ENCODE peak calls at places on chromosome 20, in seven cellular contexts. One of them, this sample, is unnamed.

GRCh38 chr20:59144831-59145196 is 18.8 kb upstream of the ZNF831 start:
- DNase-seq in aorta: no peak
- DNase-seq in stimulated activated CD8-positive, alpha-beta memory T cell treated with anti-CD3 and anti-CD28 coated beads, Interleukin-12 subunit alpha, Interleukin-12 subunit beta, amount 100 ng/mL, for 4 hours: no peak
- DNase-seq in epithelial cell of esophagus: no peak
- DNase-seq in NCI-H1417: no peak
- DNase-seq in neuronal stem cell: no peak
- DNase-seq in GM19239: no peak
- DNase-seq in this sample: peak

GRCh38 chr20:33169176-33169794 is 1.3 kb downstream of the BPIFA2 start:
- DNase-seq in aorta: no peak
- DNase-seq in stimulated activated CD8-positive, alpha-beta memory T cell treated with anti-CD3 and anti-CD28 coated beads, Interleukin-12 subunit alpha, Interleukin-12 subunit beta, amount 100 ng/mL, for 4 hours: no peak
- DNase-seq in epithelial cell of esophagus: no peak
- DNase-seq in NCI-H1417: peak
- DNase-seq in neuronal stem cell: no peak
- DNase-seq in GM19239: no peak
- DNase-seq in this sample: no peak

GRCh38 chr20:18611492-18611891 is 23.6 kb downstream of the DTD1 start:
- DNase-seq in aorta: no peak
- DNase-seq in stimulated activated CD8-positive, alpha-beta memory T cell treated with anti-CD3 and anti-CD28 coated beads, Interleukin-12 subunit alpha, Interleukin-12 subunit beta, amount 100 ng/mL, for 4 hours: no peak
- DNase-seq in epithelial cell of esophagus: no peak
- DNase-seq in NCI-H1417: no peak
- DNase-seq in neuronal stem cell: no peak
- DNase-seq in GM19239: no peak
- DNase-seq in this sample: no peak

GRCh38 chr20:12409501-12409900 is 491.8 kb downstream of the BTBD3 start:
- DNase-seq in aorta: no peak
- DNase-seq in stimulated activated CD8-positive, alpha-beta memory T cell treated with anti-CD3 and anti-CD28 coated beads, Interleukin-12 subunit alpha, Interleukin-12 subunit beta, amount 100 ng/mL, for 4 hours: no peak
- DNase-seq in epithelial cell of esophagus: peak
- DNase-seq in NCI-H1417: no peak
- DNase-seq in neuronal stem cell: no peak
- DNase-seq in GM19239: no peak
- DNase-seq in this sample: no peak

GRCh38 chr20:10777713-10778112 is 103.9 kb upstream of the JAG1 start:
- DNase-seq in aorta: no peak
- DNase-seq in stimulated activated CD8-positive, alpha-beta memory T cell treated with anti-CD3 and anti-CD28 coated beads, Interleukin-12 subunit alpha, Interleukin-12 subunit beta, amount 100 ng/mL, for 4 hours: no peak
- DNase-seq in epithelial cell of esophagus: no peak
- DNase-seq in NCI-H1417: no peak
- DNase-seq in neuronal stem cell: no peak
- DNase-seq in GM19239: no peak
- DNase-seq in this sample: no peak

GRCh38 chr20:34105978-34106675 is 5.9 kb downstream of the EIF2S2 start:
- DNase-seq in aorta: no peak
- DNase-seq in stimulated activated CD8-positive, alpha-beta memory T cell treated with anti-CD3 and anti-CD28 coated beads, Interleukin-12 subunit alpha, Interleukin-12 subunit beta, amount 100 ng/mL, for 4 hours: no peak
- DNase-seq in epithelial cell of esophagus: no peak
- DNase-seq in NCI-H1417: no peak
- DNase-seq in neuronal stem cell: no peak
- DNase-seq in GM19239: no peak
- DNase-seq in this sample: no peak

GRCh38 chr20:48731581-48731980 is 96.2 kb downstream of the PREX1 start:
- DNase-seq in aorta: no peak
- DNase-seq in stimulated activated CD8-positive, alpha-beta memory T cell treated with anti-CD3 and anti-CD28 coated beads, Interleukin-12 subunit alpha, Interleukin-12 subunit beta, amount 100 ng/mL, for 4 hours: no peak
- DNase-seq in epithelial cell of esophagus: no peak
- DNase-seq in NCI-H1417: no peak
- DNase-seq in neuronal stem cell: no peak
- DNase-seq in GM19239: no peak
- DNase-seq in this sample: no peak

GRCh38 chr20:39986231-39986904 is 702.7 kb downstream of the MAFB start:
- DNase-seq in aorta: peak
- DNase-seq in stimulated activated CD8-positive, alpha-beta memory T cell treated with anti-CD3 and anti-CD28 coated beads, Interleukin-12 subunit alpha, Interleukin-12 subunit beta, amount 100 ng/mL, for 4 hours: no peak
- DNase-seq in epithelial cell of esophagus: peak
- DNase-seq in NCI-H1417: peak
- DNase-seq in neuronal stem cell: peak
- DNase-seq in GM19239: no peak
- DNase-seq in this sample: no peak

GRCh38 chr20:51934301-51935002 is 132.1 kb upstream of the SALL4 start:
- DNase-seq in aorta: no peak
- DNase-seq in stimulated activated CD8-positive, alpha-beta memory T cell treated with anti-CD3 and anti-CD28 coated beads, Interleukin-12 subunit alpha, Interleukin-12 subunit beta, amount 100 ng/mL, for 4 hours: no peak
- DNase-seq in epithelial cell of esophagus: no peak
- DNase-seq in NCI-H1417: no peak
- DNase-seq in neuronal stem cell: no peak
- DNase-seq in GM19239: no peak
- DNase-seq in this sample: no peak

GRCh38 chr20:37521091-37521771 is at the start of gene NNAT:
- DNase-seq in aorta: no peak
- DNase-seq in stimulated activated CD8-positive, alpha-beta memory T cell treated with anti-CD3 and anti-CD28 coated beads, Interleukin-12 subunit alpha, Interleukin-12 subunit beta, amount 100 ng/mL, for 4 hours: no peak
- DNase-seq in epithelial cell of esophagus: no peak
- DNase-seq in NCI-H1417: no peak
- DNase-seq in neuronal stem cell: peak
- DNase-seq in GM19239: no peak
- DNase-seq in this sample: no peak

GRCh38 chr20:47406849-47407682 is 50.6 kb upstream of the ZMYND8 start:
- DNase-seq in aorta: no peak
- DNase-seq in stimulated activated CD8-positive, alpha-beta memory T cell treated with anti-CD3 and anti-CD28 coated beads, Interleukin-12 subunit alpha, Interleukin-12 subunit beta, amount 100 ng/mL, for 4 hours: no peak
- DNase-seq in epithelial cell of esophagus: no peak
- DNase-seq in NCI-H1417: no peak
- DNase-seq in neuronal stem cell: no peak
- DNase-seq in GM19239: no peak
- DNase-seq in this sample: no peak

GRCh38 chr20:5945963-5946362 is 4.4 kb downstream of the TRMT6 start:
- DNase-seq in aorta: no peak
- DNase-seq in stimulated activated CD8-positive, alpha-beta memory T cell treated with anti-CD3 and anti-CD28 coated beads, Interleukin-12 subunit alpha, Interleukin-12 subunit beta, amount 100 ng/mL, for 4 hours: no peak
- DNase-seq in epithelial cell of esophagus: peak
- DNase-seq in NCI-H1417: no peak
- DNase-seq in neuronal stem cell: no peak
- DNase-seq in GM19239: no peak
- DNase-seq in this sample: no peak

GRCh38 chr20:57291003-57291402 is 24.6 kb upstream of the BMP7 start:
- DNase-seq in aorta: no peak
- DNase-seq in stimulated activated CD8-positive, alpha-beta memory T cell treated with anti-CD3 and anti-CD28 coated beads, Interleukin-12 subunit alpha, Interleukin-12 subunit beta, amount 100 ng/mL, for 4 hours: no peak
- DNase-seq in epithelial cell of esophagus: no peak
- DNase-seq in NCI-H1417: no peak
- DNase-seq in neuronal stem cell: no peak
- DNase-seq in GM19239: no peak
- DNase-seq in this sample: no peak

GRCh38 chr20:61350500-61351250 is 98.6 kb downstream of the CDH4 start:
- DNase-seq in aorta: no peak
- DNase-seq in stimulated activated CD8-positive, alpha-beta memory T cell treated with anti-CD3 and anti-CD28 coated beads, Interleukin-12 subunit alpha, Interleukin-12 subunit beta, amount 100 ng/mL, for 4 hours: no peak
- DNase-seq in epithelial cell of esophagus: no peak
- DNase-seq in NCI-H1417: no peak
- DNase-seq in neuronal stem cell: no peak
- DNase-seq in GM19239: no peak
- DNase-seq in this sample: peak

GRCh38 chr20:50427740-50428462 is 82.3 kb upstream of the PTPN1 start:
- DNase-seq in aorta: no peak
- DNase-seq in stimulated activated CD8-positive, alpha-beta memory T cell treated with anti-CD3 and anti-CD28 coated beads, Interleukin-12 subunit alpha, Interleukin-12 subunit beta, amount 100 ng/mL, for 4 hours: no peak
- DNase-seq in epithelial cell of esophagus: peak
- DNase-seq in NCI-H1417: no peak
- DNase-seq in neuronal stem cell: no peak
- DNase-seq in GM19239: no peak
- DNase-seq in this sample: no peak

GRCh38 chr20:3701061-3701998 is 11.1 kb downstream of the SIGLEC1 start:
- DNase-seq in aorta: peak
- DNase-seq in stimulated activated CD8-positive, alpha-beta memory T cell treated with anti-CD3 and anti-CD28 coated beads, Interleukin-12 subunit alpha, Interleukin-12 subunit beta, amount 100 ng/mL, for 4 hours: no peak
- DNase-seq in epithelial cell of esophagus: no peak
- DNase-seq in NCI-H1417: no peak
- DNase-seq in neuronal stem cell: no peak
- DNase-seq in GM19239: no peak
- DNase-seq in this sample: no peak

GRCh38 chr20:62717933-62718332 is 9.3 kb downstream of the NTSR1 start:
- DNase-seq in aorta: no peak
- DNase-seq in stimulated activated CD8-positive, alpha-beta memory T cell treated with anti-CD3 and anti-CD28 coated beads, Interleukin-12 subunit alpha, Interleukin-12 subunit beta, amount 100 ng/mL, for 4 hours: no peak
- DNase-seq in epithelial cell of esophagus: no peak
- DNase-seq in NCI-H1417: no peak
- DNase-seq in neuronal stem cell: no peak
- DNase-seq in GM19239: no peak
- DNase-seq in this sample: no peak

GRCh38 chr20:50645253-50646068 is 45.9 kb downstream of the RIPOR3 start:
- DNase-seq in aorta: peak
- DNase-seq in stimulated activated CD8-positive, alpha-beta memory T cell treated with anti-CD3 and anti-CD28 coated beads, Interleukin-12 subunit alpha, Interleukin-12 subunit beta, amount 100 ng/mL, for 4 hours: no peak
- DNase-seq in epithelial cell of esophagus: peak
- DNase-seq in NCI-H1417: no peak
- DNase-seq in neuronal stem cell: no peak
- DNase-seq in GM19239: no peak
- DNase-seq in this sample: peak

GRCh38 chr20:10369723-10370090 is 64.3 kb downstream of the MKKS start:
- DNase-seq in aorta: peak
- DNase-seq in stimulated activated CD8-positive, alpha-beta memory T cell treated with anti-CD3 and anti-CD28 coated beads, Interleukin-12 subunit alpha, Interleukin-12 subunit beta, amount 100 ng/mL, for 4 hours: no peak
- DNase-seq in epithelial cell of esophagus: peak
- DNase-seq in NCI-H1417: no peak
- DNase-seq in neuronal stem cell: no peak
- DNase-seq in GM19239: no peak
- DNase-seq in this sample: no peak

GRCh38 chr20:63759377-63759901 is 19.9 kb downstream of the SLC2A4RG start:
- DNase-seq in aorta: no peak
- DNase-seq in stimulated activated CD8-positive, alpha-beta memory T cell treated with anti-CD3 and anti-CD28 coated beads, Interleukin-12 subunit alpha, Interleukin-12 subunit beta, amount 100 ng/mL, for 4 hours: no peak
- DNase-seq in epithelial cell of esophagus: no peak
- DNase-seq in NCI-H1417: no peak
- DNase-seq in neuronal stem cell: no peak
- DNase-seq in GM19239: no peak
- DNase-seq in this sample: no peak

GRCh38 chr20:48615871-48616270 is 211.9 kb downstream of the PREX1 start:
- DNase-seq in aorta: peak
- DNase-seq in stimulated activated CD8-positive, alpha-beta memory T cell treated with anti-CD3 and anti-CD28 coated beads, Interleukin-12 subunit alpha, Interleukin-12 subunit beta, amount 100 ng/mL, for 4 hours: no peak
- DNase-seq in epithelial cell of esophagus: no peak
- DNase-seq in NCI-H1417: no peak
- DNase-seq in neuronal stem cell: no peak
- DNase-seq in GM19239: no peak
- DNase-seq in this sample: peak

GRCh38 chr20:50715694-50716093 is 15.7 kb upstream of the PARD6B start:
- DNase-seq in aorta: no peak
- DNase-seq in stimulated activated CD8-positive, alpha-beta memory T cell treated with anti-CD3 and anti-CD28 coated beads, Interleukin-12 subunit alpha, Interleukin-12 subunit beta, amount 100 ng/mL, for 4 hours: no peak
- DNase-seq in epithelial cell of esophagus: peak
- DNase-seq in NCI-H1417: no peak
- DNase-seq in neuronal stem cell: no peak
- DNase-seq in GM19239: no peak
- DNase-seq in this sample: no peak

GRCh38 chr20:58695895-58696375 is 3.3 kb downstream of the NPEPL1 start:
- DNase-seq in aorta: no peak
- DNase-seq in stimulated activated CD8-positive, alpha-beta memory T cell treated with anti-CD3 and anti-CD28 coated beads, Interleukin-12 subunit alpha, Interleukin-12 subunit beta, amount 100 ng/mL, for 4 hours: no peak
- DNase-seq in epithelial cell of esophagus: no peak
- DNase-seq in NCI-H1417: no peak
- DNase-seq in neuronal stem cell: no peak
- DNase-seq in GM19239: no peak
- DNase-seq in this sample: no peak

GRCh38 chr20:40787922-40788321 is 98.9 kb upstream of the MAFB start:
- DNase-seq in aorta: no peak
- DNase-seq in stimulated activated CD8-positive, alpha-beta memory T cell treated with anti-CD3 and anti-CD28 coated beads, Interleukin-12 subunit alpha, Interleukin-12 subunit beta, amount 100 ng/mL, for 4 hours: no peak
- DNase-seq in epithelial cell of esophagus: no peak
- DNase-seq in NCI-H1417: no peak
- DNase-seq in neuronal stem cell: no peak
- DNase-seq in GM19239: no peak
- DNase-seq in this sample: no peak

GRCh38 chr20:1894951-1895673 is at the start of gene SIRPA:
- DNase-seq in aorta: peak
- DNase-seq in stimulated activated CD8-positive, alpha-beta memory T cell treated with anti-CD3 and anti-CD28 coated beads, Interleukin-12 subunit alpha, Interleukin-12 subunit beta, amount 100 ng/mL, for 4 hours: no peak
- DNase-seq in epithelial cell of esophagus: peak
- DNase-seq in NCI-H1417: no peak
- DNase-seq in neuronal stem cell: peak
- DNase-seq in GM19239: peak
- DNase-seq in this sample: peak

GRCh38 chr20:17542993-17543412 is 11.8 kb upstream of the BFSP1 start:
- DNase-seq in aorta: no peak
- DNase-seq in stimulated activated CD8-positive, alpha-beta memory T cell treated with anti-CD3 and anti-CD28 coated beads, Interleukin-12 subunit alpha, Interleukin-12 subunit beta, amount 100 ng/mL, for 4 hours: no peak
- DNase-seq in epithelial cell of esophagus: no peak
- DNase-seq in NCI-H1417: no peak
- DNase-seq in neuronal stem cell: no peak
- DNase-seq in GM19239: no peak
- DNase-seq in this sample: no peak

GRCh38 chr20:24746351-24746685 is 202.8 kb upstream of the CST7 start:
- DNase-seq in aorta: no peak
- DNase-seq in stimulated activated CD8-positive, alpha-beta memory T cell treated with anti-CD3 and anti-CD28 coated beads, Interleukin-12 subunit alpha, Interleukin-12 subunit beta, amount 100 ng/mL, for 4 hours: no peak
- DNase-seq in epithelial cell of esophagus: peak
- DNase-seq in NCI-H1417: no peak
- DNase-seq in neuronal stem cell: no peak
- DNase-seq in GM19239: no peak
- DNase-seq in this sample: no peak

GRCh38 chr20:40978761-40979160 is 49.9 kb upstream of the TOP1 start:
- DNase-seq in aorta: no peak
- DNase-seq in stimulated activated CD8-positive, alpha-beta memory T cell treated with anti-CD3 and anti-CD28 coated beads, Interleukin-12 subunit alpha, Interleukin-12 subunit beta, amount 100 ng/mL, for 4 hours: no peak
- DNase-seq in epithelial cell of esophagus: peak
- DNase-seq in NCI-H1417: no peak
- DNase-seq in neuronal stem cell: no peak
- DNase-seq in GM19239: no peak
- DNase-seq in this sample: no peak

GRCh38 chr20:49276895-49277785 is 717 bp downstream of the ZNFX1 start:
- DNase-seq in aorta: peak
- DNase-seq in stimulated activated CD8-positive, alpha-beta memory T cell treated with anti-CD3 and anti-CD28 coated beads, Interleukin-12 subunit alpha, Interleukin-12 subunit beta, amount 100 ng/mL, for 4 hours: peak
- DNase-seq in epithelial cell of esophagus: no peak
- DNase-seq in NCI-H1417: no peak
- DNase-seq in neuronal stem cell: no peak
- DNase-seq in GM19239: no peak
- DNase-seq in this sample: no peak

GRCh38 chr20:53922901-53923314 is 147.5 kb downstream of the BCAS1 start:
- DNase-seq in aorta: no peak
- DNase-seq in stimulated activated CD8-positive, alpha-beta memory T cell treated with anti-CD3 and anti-CD28 coated beads, Interleukin-12 subunit alpha, Interleukin-12 subunit beta, amount 100 ng/mL, for 4 hours: no peak
- DNase-seq in epithelial cell of esophagus: no peak
- DNase-seq in NCI-H1417: no peak
- DNase-seq in neuronal stem cell: no peak
- DNase-seq in GM19239: no peak
- DNase-seq in this sample: no peak